ENCODE peak calls at places on chromosome 15, in seven cellular contexts. Q is neuronal stem cell, E is GM06990, T is NCI-H774, X is T1000, U is CD14-positive monocyte, L is Caco-2. G is an unnamed sample.

GRCh38 chr15:41804361-41804760 is 23.5 kb upstream of the JMJD7 start:
- DNase-seq in Q (no peak), L (no peak), X (no peak), T (no peak), E (no peak), U (no peak), G (no peak)

GRCh38 chr15:52466134-52466701 is 62.5 kb downstream of the MYO5A start:
- DNase-seq in T (no peak), Q (no peak), E (peak; percentile 86), L (no peak), U (peak; percentile 89), X (no peak), G (peak; percentile 53)

GRCh38 chr15:66751579-66751978 is 49.5 kb downstream of the SMAD6 start:
- DNase-seq in Q (no peak), E (no peak), L (no peak), X (no peak), U (no peak), T (no peak), G (no peak)

GRCh38 chr15:69700380-69700779 is 247.8 kb downstream of the RPLP1 start:
- DNase-seq in U (no peak), Q (no peak), X (no peak), E (no peak), T (no peak), L (no peak), G (no peak)

GRCh38 chr15:99343836-99344551 is 92.7 kb downstream of the LRRC28 start:
- DNase-seq in E (peak; percentile 15), Q (no peak), X (no peak), L (no peak), T (no peak), U (no peak), G (no peak)

GRCh38 chr15:95590533-95591044 is 739.9 kb upstream of the NR2F2 start:
- DNase-seq in Q (no peak), X (no peak), E (no peak), L (no peak), U (no peak), T (no peak), G (no peak)

GRCh38 chr15:98648654-98649537 is 557 bp downstream of the IGF1R start:
- DNase-seq in Q (peak; percentile 72), T (peak; percentile 20), X (no peak), E (peak; percentile 57), U (no peak), L (peak; percentile 52), G (no peak)

GRCh38 chr15:39947401-39948197 is 13.7 kb downstream of the EIF2AK4 start:
- DNase-seq in L (no peak), U (no peak), E (no peak), X (no peak), Q (no peak), T (no peak), G (no peak)

GRCh38 chr15:63887630-63888029 is 53.9 kb upstream of the HERC1 start:
- DNase-seq in X (no peak), Q (no peak), U (no peak), L (no peak), E (no peak), T (no peak), G (no peak)

GRCh38 chr15:101038327-101039003 is 119.3 kb downstream of the LRRK1 start:
- DNase-seq in L (no peak), E (no peak), T (no peak), X (no peak), U (no peak), Q (no peak), G (no peak)

GRCh38 chr15:69784808-69785550 is 312.7 kb downstream of the TLE3 start:
- DNase-seq in Q (no peak), T (no peak), X (peak; percentile 33), E (no peak), L (no peak), U (no peak), G (no peak)

GRCh38 chr15:38872732-38873131 is 308.1 kb upstream of the RASGRP1 start:
- DNase-seq in L (no peak), X (no peak), U (no peak), Q (no peak), E (no peak), T (no peak), G (no peak)

GRCh38 chr15:70722266-70723123 is 40.9 kb downstream of the UACA start:
- DNase-seq in X (no peak), U (no peak), L (peak; percentile 27), T (peak; percentile 25), Q (no peak), E (no peak), G (no peak)

GRCh38 chr15:55897560-55898336 is 95.7 kb downstream of the NEDD4 start:
- DNase-seq in Q (peak; percentile 54), L (peak; percentile 68), X (peak; percentile 14), E (no peak), U (no peak), T (no peak), G (no peak)

GRCh38 chr15:82663186-82663600 is 16.0 kb upstream of the CPEB1 start:
- DNase-seq in L (peak; percentile 80), X (peak; percentile 3), Q (peak; percentile 78), E (no peak), U (no peak), T (no peak), G (no peak)

GRCh38 chr15:49831206-49831965 is 210.5 kb downstream of the DTWD1 start:
- DNase-seq in Q (no peak), U (no peak), X (peak; percentile 79), T (no peak), L (no peak), E (no peak), G (no peak)

GRCh38 chr15:66936115-66936863 is 129.1 kb upstream of the SMAD3 start:
- DNase-seq in T (no peak), L (no peak), Q (no peak), E (no peak), X (no peak), U (no peak), G (no peak)